ENCODE peak calls at places on chromosomes 11 and 22, in five cellular contexts. I is AG09309, N is AG04450, S is fibroblast of lung, Y is left ventricle myocardium inferior. G is an unnamed sample.
A peak's percentile ranks its signal among the peaks of the same experiment; 100 is the strongest.

GRCh38 chr11:44583353-44583669 is 17.8 kb downstream of the CD82 start:
- DNase-seq in S (no peak), N (no peak), I (no peak), Y (no peak), G (no peak)

GRCh38 chr11:69981119-69981770 is 96.9 kb upstream of the ANO1 start:
- DNase-seq in I (no peak), S (no peak), Y (no peak), N (no peak), G (no peak)

GRCh38 chr11:66126808-66127555 is 56.9 kb downstream of the PACS1 start:
- DNase-seq in I (no peak), N (no peak), S (peak; percentile 47), Y (peak; percentile 46), G (no peak)

GRCh38 chr11:96075532-96075959 is 151.6 kb upstream of the MTMR2 start:
- DNase-seq in I (no peak), Y (no peak), S (no peak), N (no peak), G (no peak)

GRCh38 chr11:37450613-37451012 is 852.6 kb upstream of the RAG2 start:
- DNase-seq in I (no peak), N (no peak), S (peak; percentile 17), Y (no peak), G (no peak)

GRCh38 chr11:35334385-35335090 is 84.8 kb downstream of the SLC1A2 start:
- DNase-seq in I (no peak), S (no peak), Y (no peak), N (no peak), G (peak; percentile 48)

GRCh38 chr11:72321381-72321996 is 77.5 kb upstream of the PHOX2A start:
- DNase-seq in I (no peak), Y (no peak), S (peak; percentile 46), N (no peak), G (no peak)

GRCh38 chr11:75547617-75548054 is 14.4 kb upstream of the SERPINH1 start:
- DNase-seq in N (no peak), Y (peak; percentile 61), I (no peak), S (peak; percentile 71), G (no peak)

GRCh38 chr11:26993965-26994446 is at the start of gene FIBIN:
- DNase-seq in Y (peak; percentile 22), N (no peak), I (no peak), S (peak; percentile 89), G (no peak)

GRCh38 chr11:46489668-46490560 is 98.3 kb upstream of the CHRM4 start:
- DNase-seq in S (peak; percentile 67), Y (no peak), I (peak; percentile 55), N (peak; percentile 20), G (no peak)

GRCh38 chr11:71456294-71456693 is 3.3 kb downstream of the NADSYN1 start:
- DNase-seq in Y (no peak), I (no peak), N (no peak), S (no peak), G (no peak)

GRCh38 chr22:31086703-31087330 is 5.7 kb downstream of the SMTN start:
- DNase-seq in N (no peak), I (no peak), Y (no peak), S (no peak), G (no peak)

GRCh38 chr22:44336962-44337657 is 24.4 kb upstream of the SHISAL1 start:
- DNase-seq in I (no peak), Y (no peak), N (no peak), S (no peak), G (no peak)

GRCh38 chr11:5698281-5698680 is 8.7 kb downstream of the TRIM22 start:
- DNase-seq in S (no peak), Y (no peak), I (no peak), N (no peak), G (no peak)

GRCh38 chr11:6498121-6498520 is 1.0 kb downstream of the DNHD1 start:
- DNase-seq in Y (no peak), N (no peak), I (peak; percentile 51), S (peak; percentile 43), G (no peak)

GRCh38 chr11:131668867-131669780 is 298.7 kb downstream of the NTM start:
- DNase-seq in S (peak; percentile 31), Y (no peak), I (no peak), N (no peak), G (no peak)

GRCh38 chr22:38652858-38653257 is 3.3 kb downstream of the FAM227A start:
- DNase-seq in I (no peak), N (no peak), Y (no peak), S (no peak), G (no peak)

GRCh38 chr22:20413217-20414058 is 19.5 kb downstream of the ZNF74 start:
- DNase-seq in I (no peak), N (no peak), Y (no peak), S (no peak), G (no peak)

GRCh38 chr11:117715801-117716200 is 81.2 kb downstream of the DSCAML1 start:
- DNase-seq in N (no peak), Y (no peak), S (no peak), I (no peak), G (no peak)

GRCh38 chr11:66467034-66467659 is 442 bp downstream of the PELI3 start:
- DNase-seq in S (no peak), Y (no peak), I (no peak), N (no peak), G (no peak)

GRCh38 chr11:72058416-72059034 is 21.8 kb downstream of the NUMA1 start:
- DNase-seq in Y (no peak), N (peak; percentile 59), S (peak; percentile 47), I (no peak), G (no peak)

GRCh38 chr22:37427128-37427710 is at the start of gene ELFN2:
- DNase-seq in N (no peak), S (peak; percentile 12), Y (no peak), I (no peak), G (no peak)

GRCh38 chr11:44556735-44557409 is 8.6 kb upstream of the CD82 start:
- DNase-seq in Y (peak; percentile 62), S (peak; percentile 69), I (no peak), N (no peak), G (no peak)

GRCh38 chr11:68302256-68303054 is 9.9 kb upstream of the LRP5 start:
- DNase-seq in N (no peak), S (peak; percentile 30), I (no peak), Y (no peak), G (no peak)

GRCh38 chr11:26622201-26622600 is 50.1 kb upstream of the MUC15 start:
- DNase-seq in I (no peak), N (no peak), Y (no peak), S (no peak), G (no peak)

GRCh38 chr22:39808087-39808486 is 85.5 kb downstream of the ENTHD1 start:
- DNase-seq in I (no peak), Y (no peak), N (no peak), S (peak; percentile 11), G (no peak)

GRCh38 chr11:125164422-125165110 is at the start of gene PKNOX2:
- DNase-seq in Y (peak; percentile 82), S (peak; percentile 84), I (no peak), N (no peak), G (no peak)
- TF ChIP-seq CTCF in Y (peak; percentile 79), S (peak; percentile 54), I (peak; percentile 71), N (peak; percentile 66), G (peak; percentile 32)

GRCh38 chr22:25407226-25407858 is 157.1 kb upstream of the GRK3 start:
- DNase-seq in Y (no peak), N (no peak), S (no peak), I (no peak), G (no peak)
- H3K4me3 ChIP-seq in Y (no peak overlapping the region), N (no peak overlapping the region), S (no peak overlapping the region), I (no peak overlapping the region), G (no peak overlapping the region)

GRCh38 chr22:46762238-46763050 is at the start of gene TBC1D22A:
- DNase-seq in I (peak; percentile 64), S (peak; percentile 92), N (peak; percentile 80), Y (peak; percentile 96), G (peak; percentile 83)
- TF ChIP-seq CTCF in I (no peak), S (no peak), N (no peak), Y (peak; percentile 34), G (no peak)

DNA sequence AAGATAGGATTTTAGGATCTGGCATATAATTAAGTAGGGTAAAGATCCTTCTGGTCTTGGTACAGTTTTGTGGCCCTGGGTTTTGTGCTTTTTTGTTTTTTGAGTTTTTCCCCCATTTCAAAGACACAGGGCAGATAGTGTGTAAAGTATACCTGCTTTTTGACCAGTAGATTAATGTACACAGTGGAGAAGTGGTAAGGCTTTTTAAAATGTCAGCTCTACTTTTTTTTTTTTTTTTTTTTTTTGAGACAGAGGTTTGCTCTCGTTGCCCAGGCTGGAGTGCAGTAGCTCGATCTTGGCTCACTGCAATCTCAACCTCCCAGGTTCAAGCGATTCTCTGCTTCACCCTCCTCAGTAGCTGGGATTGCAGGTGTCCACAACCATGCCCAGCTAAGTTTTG is 4.0 kb downstream of the EP300 start:
- DNase-seq in N (no peak), Y (no peak), I (no peak), S (no peak), G (no peak)
- H3K4me3 ChIP-seq in N (peak overlapping the region; percentile 11), Y (peak overlapping the region; percentile 5), I (no peak overlapping the region), S (peak overlapping the region; percentile 88), G (no peak overlapping the region)

DNA sequence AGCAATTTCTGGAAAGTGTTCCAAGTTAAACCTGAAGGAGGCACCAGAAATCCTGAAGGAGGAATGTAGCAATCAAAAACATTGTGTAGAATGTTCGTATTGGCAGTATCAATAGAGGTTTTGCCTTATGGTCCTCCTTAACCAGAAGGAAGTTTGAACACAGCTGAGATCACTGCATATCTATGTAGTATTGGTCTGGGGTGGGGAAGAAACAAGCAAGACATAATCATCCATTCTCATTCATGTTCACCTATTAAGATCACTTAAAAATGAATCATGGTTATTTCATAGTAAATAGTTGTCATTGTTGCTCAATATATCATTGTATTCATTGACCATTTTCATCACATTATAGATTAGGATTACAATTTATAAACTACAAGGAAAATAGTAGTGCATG is 160.5 kb downstream of the DDX10 start:
- DNase-seq in I (no peak), Y (no peak), N (no peak), S (no peak), G (no peak)
- TF ChIP-seq CTCF in I (no peak), Y (no peak), N (no peak), S (no peak), G (no peak)

GRCh38 chr11:85889676-85890579 is 34.7 kb downstream of the CCDC83 start:
- DNase-seq in Y (no peak), N (no peak), S (peak; percentile 53), I (peak; percentile 32), G (no peak)
- H3K4me3 ChIP-seq in Y (no peak overlapping the region), N (no peak overlapping the region), S (no peak overlapping the region), I (no peak overlapping the region), G (no peak overlapping the region)

GRCh38 chr22:22463855-22464540 is 44.5 kb downstream of the ZNF280B start:
- DNase-seq in I (peak; percentile 3), S (peak; percentile 74), N (peak; percentile 34), Y (no peak), G (peak; percentile 24)
- TF ChIP-seq CTCF in I (peak; percentile 51), S (peak; percentile 65), N (peak; percentile 76), Y (peak; percentile 75), G (peak; percentile 59)

GRCh38 chr22:27489265-27489675 is 312.3 kb downstream of the MN1 start:
- DNase-seq in Y (no peak), I (no peak), N (no peak), S (peak; percentile 21), G (no peak)
- H3K4me3 ChIP-seq in Y (no peak overlapping the region), I (no peak overlapping the region), N (no peak overlapping the region), S (no peak overlapping the region), G (no peak overlapping the region)

G was measured in GM12864.